ENCODE peak calls at places on chromosomes 6 and 20, in five cellular contexts. O, U, V, J and M are unnamed samples.

GRCh38 chr6:107323133-107323785 is 136.1 kb downstream of the PDSS2 start:
- DNase-seq in U (no peak), O (peak; percentile 66), J (no peak), V (no peak), M (peak; percentile 23)

GRCh38 chr6:33882154-33882553 is 78.4 kb upstream of the MLN start:
- DNase-seq in O (peak; percentile 4), U (no peak), J (peak; percentile 68), V (no peak), M (no peak)

GRCh38 chr6:144585217-144585814 is 300.2 kb downstream of the UTRN start:
- DNase-seq in V (peak; percentile 30), J (peak; percentile 67), U (no peak), O (peak; percentile 58), M (peak; percentile 49)

GRCh38 chr20:38343107-38343797 is 3.0 kb upstream of the LBP start:
- DNase-seq in U (no peak), V (no peak), J (no peak), O (peak; percentile 46), M (peak; percentile 35)

GRCh38 chr6:10309826-10310405 is 105.0 kb downstream of the TFAP2A start:
- DNase-seq in V (no peak), O (no peak), U (no peak), J (no peak), M (no peak)

GRCh38 chr20:62644044-62644795 is 1.9 kb downstream of the SLCO4A1 start:
- DNase-seq in V (no peak), J (no peak), O (no peak), U (no peak), M (no peak)

GRCh38 chr20:62489186-62489939 is 13.6 kb upstream of the GATA5 start:
- DNase-seq in U (no peak), V (no peak), J (no peak), O (no peak), M (no peak)

GRCh38 chr6:797479-798077 is 104.6 kb upstream of the EXOC2 start:
- DNase-seq in U (peak; percentile 69), J (peak; percentile 77), O (peak; percentile 67), V (peak; percentile 46), M (peak; percentile 58)

GRCh38 chr6:118469468-118469867 is 78.6 kb upstream of the PLN start:
- DNase-seq in J (no peak), U (no peak), O (peak; percentile 4), V (no peak), M (no peak)

GRCh38 chr6:84013931-84014330 is 19.6 kb upstream of the MRAP2 start:
- DNase-seq in U (no peak), O (no peak), V (no peak), J (no peak), M (no peak)

GRCh38 chr6:4320860-4321259 is 185.5 kb upstream of the ECI2 start:
- DNase-seq in J (peak; percentile 98), U (no peak), O (peak; percentile 95), V (peak; percentile 84), M (peak; percentile 93)

GRCh38 chr20:844473-845225 is 11.1 kb downstream of the FAM110A start:
- DNase-seq in J (peak; percentile 86), O (peak; percentile 87), U (peak; percentile 97), V (no peak), M (peak; percentile 86)
- TF ChIP-seq CTCF in J (no peak), O (no peak), U (peak; percentile 1), V (no peak), M (no peak)

GRCh38 chr6:25326958-25327357 is 47.8 kb downstream of the CARMIL1 start:
- DNase-seq in V (no peak), J (no peak), O (no peak), U (no peak), M (no peak)
- H3K4me3 ChIP-seq in V (no peak overlapping the region), J (no peak overlapping the region), O (no peak overlapping the region), U (no peak overlapping the region), M (no peak overlapping the region)

GRCh38 chr6:70956191-70956450 is 739 bp downstream of the B3GAT2 start:
- DNase-seq in V (no peak), J (no peak), O (no peak), U (no peak), M (no peak)
- TF ChIP-seq CTCF in V (peak; percentile 72), J (no peak), O (no peak), U (no peak), M (no peak)

DNA sequence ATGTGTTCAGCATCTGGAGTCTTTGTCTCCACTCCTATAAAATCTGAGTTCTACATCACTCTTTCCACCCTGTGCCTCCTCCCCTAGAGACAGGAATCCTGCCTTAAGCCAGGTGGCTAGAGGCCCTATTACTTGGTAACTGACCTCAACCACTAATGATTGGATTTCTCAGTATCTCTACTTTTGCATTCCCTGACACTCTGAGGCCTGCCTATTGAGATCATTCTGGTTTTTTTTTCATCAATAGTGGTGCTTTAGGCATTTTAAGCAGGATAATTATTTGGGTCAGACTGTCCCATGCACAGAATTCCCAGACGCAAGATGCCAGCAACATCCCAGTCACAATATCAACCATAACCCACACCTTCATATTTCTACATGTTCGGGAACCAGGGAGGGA is 3.9 kb upstream of the GCM1 start:
- DNase-seq in U (no peak), O (no peak), J (no peak), V (no peak), M (no peak)
- H3K4me3 ChIP-seq in U (no peak overlapping the region), O (no peak overlapping the region), J (no peak overlapping the region), V (no peak overlapping the region), M (no peak overlapping the region)

GRCh38 chr6:168618546-168619315 is 177.7 kb downstream of the SMOC2 start:
- DNase-seq in V (no peak), J (no peak), U (no peak), O (no peak), M (no peak)

GRCh38 chr6:168612586-168612985 is 171.6 kb downstream of the SMOC2 start:
- DNase-seq in O (no peak), J (no peak), V (no peak), U (no peak), M (no peak)

GRCh38 chr6:168615837-168616236 is 174.9 kb downstream of the SMOC2 start:
- DNase-seq in V (no peak), U (no peak), J (no peak), O (no peak), M (no peak)

GRCh38 chr6:168619560-168620314 is 178.8 kb downstream of the SMOC2 start:
- DNase-seq in J (no peak), V (no peak), U (no peak), O (no peak), M (no peak)

GRCh38 chr6:168616807-168617756 is 176.1 kb downstream of the SMOC2 start:
- DNase-seq in O (no peak), U (peak; percentile 43), J (peak; percentile 28), V (no peak), M (no peak)
- TF ChIP-seq CTCF in O (no peak), U (peak; percentile 57), J (peak; percentile 15), V (no peak), M (no peak)

GRCh38 chr6:29709178-29709576 is 14.1 kb upstream of the HLA-F start:
- DNase-seq in J (no peak), V (no peak), U (no peak), O (no peak), M (no peak)
- H3K4me3 ChIP-seq in J (no peak overlapping the region), V (no peak overlapping the region), U (no peak overlapping the region), O (no peak overlapping the region), M (no peak overlapping the region)

GRCh38 chr6:39791850-39792500 is at the start of gene DAAM2:
- DNase-seq in U (peak; percentile 45), V (no peak), O (peak; percentile 41), J (peak; percentile 19), M (peak; percentile 60)
- TF ChIP-seq CTCF in U (peak; percentile 32), V (no peak), O (peak; percentile 27), J (peak; percentile 32), M (peak; percentile 28)

GRCh38 chr20:46311719-46312074 is 3.4 kb upstream of the CDH22 start:
- DNase-seq in V (no peak), J (no peak), U (no peak), O (no peak), M (no peak)
- H3K4me3 ChIP-seq in V (no peak overlapping the region), J (no peak overlapping the region), U (peak overlapping the region; percentile 44), O (no peak overlapping the region), M (no peak overlapping the region)

GRCh38 chr6:162736933-162737332 is 9.2 kb downstream of the PACRG start:
- DNase-seq in J (no peak), V (no peak), O (no peak), U (peak; percentile 42), M (no peak)
- TF ChIP-seq CTCF in J (no peak), V (peak; percentile 22), O (no peak), U (no peak), M (peak; percentile 9)